ENCODE peak calls at places on chromosomes 13 and 19, in nine cellular contexts. F, M, U, R, S, Y, Q, X and O are unnamed samples.

GRCh38 chr13:112079696-112080095 is 12.7 kb downstream of the SOX1 start:
- DNase-seq in M (no peak), Y (no peak), X (no peak), R (no peak), F (no peak), S (peak), U (peak), Q (no peak), O (no peak)

GRCh38 chr19:38250821-38251563 is 5.2 kb downstream of the PPP1R14A start:
- DNase-seq in S (peak), X (no peak), R (no peak), F (peak), U (no peak), Q (no peak), M (no peak), Y (no peak), O (no peak)

GRCh38 chr13:79621449-79621848 is 140.5 kb downstream of the NDFIP2 start:
- DNase-seq in F (no peak), R (no peak), U (no peak), Q (no peak), Y (no peak), X (no peak), M (no peak), S (no peak), O (no peak)

GRCh38 chr13:81140675-81141074 is 799.7 kb upstream of the SPRY2 start:
- DNase-seq in R (no peak), X (no peak), Y (no peak), S (no peak), Q (no peak), F (no peak), M (no peak), U (no peak), O (no peak)

GRCh38 chr13:75345191-75345590 is 136.8 kb downstream of the TBC1D4 start:
- DNase-seq in M (no peak), Q (no peak), Y (no peak), X (no peak), R (no peak), U (no peak), S (peak), F (no peak), O (no peak)

GRCh38 chr19:52935434-52935833 is 12.2 kb upstream of the ZNF888 start:
- DNase-seq in Q (no peak), X (no peak), S (peak), R (no peak), M (no peak), Y (peak), F (no peak), U (peak), O (peak)

GRCh38 chr19:1076951-1077350 is 10.0 kb downstream of the ARHGAP45 start:
- DNase-seq in F (peak), R (peak), M (peak), U (peak), X (no peak), Q (peak), S (no peak), Y (peak), O (peak)

GRCh38 chr13:113814435-113814821 is 49.4 kb downstream of the GAS6 start:
- DNase-seq in F (no peak), R (no peak), Y (peak), M (no peak), Q (no peak), S (peak), X (no peak), U (peak), O (no peak)